ENCODE peak calls at places on chromosomes 16 and 17, in five cellular contexts. C is HCT116, E is thoracic aorta, I is heart right ventricle, J is K562. R is an unnamed sample.

GRCh38 chr16:27177031-27177774 is 26.1 kb upstream of the KDM8 start:
- DNase-seq in E (no peak), J (no peak), I (no peak), C (no peak), R (peak; percentile 14)

GRCh38 chr17:35245196-35245486 is 2.3 kb downstream of the SLFN5 start:
- DNase-seq in J (no peak), E (no peak), C (peak; percentile 68), I (no peak), R (peak; percentile 80)

GRCh38 chr17:2682304-2682938 is 29.1 kb downstream of the CLUH start:
- DNase-seq in C (no peak), I (no peak), E (no peak), J (no peak), R (no peak)

GRCh38 chr16:70158261-70158939 is 15.2 kb upstream of the CLEC18C start:
- DNase-seq in E (no peak), I (peak; percentile 1), J (peak; percentile 20), C (no peak), R (no peak)

GRCh38 chr17:49071106-49071505 is 61.5 kb upstream of the B4GALNT2 start:
- DNase-seq in E (no peak), C (no peak), I (no peak), J (no peak), R (no peak)

GRCh38 chr17:74431568-74432483 is at the start of gene GPRC5C:
- DNase-seq in C (peak; percentile 66), E (no peak), J (peak; percentile 56), I (peak; percentile 83), R (peak; percentile 35)

GRCh38 chr16:30660424-30661251 is 2.4 kb downstream of the FBRS start:
- DNase-seq in C (no peak), J (peak; percentile 9), E (no peak), I (no peak), R (no peak)

GRCh38 chr16:27795992-27796614 is 246.2 kb downstream of the KATNIP start:
- DNase-seq in C (peak; percentile 4), E (no peak), J (peak; percentile 69), I (peak; percentile 44), R (no peak)

GRCh38 chr16:89173629-89173921 is 2.0 kb downstream of the CDH15 start:
- DNase-seq in E (no peak), C (no peak), I (no peak), J (no peak), R (no peak)

GRCh38 chr16:89175280-89176146 is 4.0 kb downstream of the CDH15 start:
- DNase-seq in E (no peak), I (no peak), J (no peak), C (no peak), R (no peak)

GRCh38 chr16:89174055-89174827 is 2.7 kb downstream of the CDH15 start:
- DNase-seq in I (no peak), E (no peak), C (no peak), J (no peak), R (no peak)

GRCh38 chr16:89176147-89176690 is 4.7 kb downstream of the CDH15 start:
- DNase-seq in E (no peak), J (no peak), I (no peak), C (no peak), R (no peak)

DNA sequence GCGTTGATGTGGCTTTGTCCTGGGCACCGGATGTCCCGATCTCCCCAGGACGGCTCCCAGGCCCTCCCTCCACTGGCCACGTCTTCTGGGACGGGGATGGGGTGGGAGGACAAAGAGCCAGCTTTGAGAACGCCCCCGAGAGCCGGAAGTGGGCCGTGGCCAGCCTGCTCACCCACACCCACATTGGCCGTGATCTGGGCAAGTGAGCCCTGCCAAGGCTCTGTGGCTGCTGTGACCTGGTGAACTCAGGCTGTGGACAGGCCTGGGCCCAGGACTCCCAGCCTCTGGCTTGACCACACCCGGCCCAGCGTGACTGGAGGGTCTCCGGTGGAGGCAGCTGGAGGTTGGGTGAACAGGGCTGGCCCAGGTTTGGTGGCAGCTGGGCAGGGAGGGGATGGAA is 3.3 kb downstream of the CDH15 start:
- DNase-seq in E (no peak), I (no peak), J (no peak), C (no peak), R (no peak)
- H3K4me3 ChIP-seq in E (no peak overlapping the region), I (no peak overlapping the region), J (no peak overlapping the region), C (no peak overlapping the region), R (no peak overlapping the region)

GRCh38 chr16:87171723-87172122 is 145.5 kb downstream of the C16orf95 start:
- DNase-seq in E (no peak), C (no peak), J (no peak), I (no peak), R (no peak)

GRCh38 chr16:87170310-87170709 is 146.9 kb downstream of the C16orf95 start:
- DNase-seq in I (no peak), C (no peak), E (no peak), J (no peak), R (no peak)

GRCh38 chr16:87173294-87173883 is 143.8 kb downstream of the C16orf95 start:
- DNase-seq in C (no peak), E (no peak), I (no peak), J (no peak), R (no peak)

GRCh38 chr16:87174061-87174460 is 143.1 kb downstream of the C16orf95 start:
- DNase-seq in I (no peak), C (no peak), E (no peak), J (no peak), R (no peak)

GRCh38 chr16:87172632-87173031 is 144.6 kb downstream of the C16orf95 start:
- DNase-seq in I (no peak), E (no peak), J (no peak), C (no peak), R (no peak)
- TF ChIP-seq CTCF in I (no peak), E (no peak), J (peak; percentile 18), C (peak; percentile 43), R (no peak)

DNA sequence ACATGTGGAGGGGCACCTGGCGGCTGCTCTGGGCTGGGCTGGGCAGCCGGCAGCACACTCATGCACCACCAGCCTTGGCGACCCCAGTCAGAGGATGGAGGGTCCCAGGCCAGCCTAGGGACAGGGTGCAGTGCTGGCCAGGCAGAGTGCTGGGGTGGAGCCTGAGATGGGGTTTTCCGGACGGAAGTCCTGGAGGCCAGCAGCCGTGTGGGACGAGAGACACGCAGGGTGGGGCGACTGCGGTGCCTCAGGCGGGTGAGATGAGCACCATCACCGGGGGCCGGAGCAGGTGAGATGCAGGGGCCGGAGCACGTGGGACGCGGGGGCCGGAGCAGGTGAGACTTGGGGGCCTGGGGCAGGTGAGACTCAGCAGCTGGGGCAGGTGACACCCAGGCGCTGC is 55.2 kb downstream of the LMF1 start:
- DNase-seq in E (no peak), J (no peak), C (no peak), I (no peak), R (no peak)
- H3K27me3 ChIP-seq in E (no peaks in the 10 kb centered on the region), J (peaks cover 31% of the 10 kb centered on the region), C (no peaks in the 10 kb centered on the region), I (no peaks in the 10 kb centered on the region), R (no peaks in the 10 kb centered on the region)

GRCh38 chr16:8254425-8254824 is 335.9 kb downstream of the TMEM114 start:
- DNase-seq in J (no peak), I (no peak), E (no peak), C (no peak), R (no peak)

GRCh38 chr16:8257561-8257960 is 332.8 kb downstream of the TMEM114 start:
- DNase-seq in J (no peak), I (no peak), E (no peak), C (no peak), R (no peak)

GRCh38 chr16:8262299-8262698 is 328.0 kb downstream of the TMEM114 start:
- DNase-seq in C (no peak), E (no peak), I (no peak), J (no peak), R (no peak)

GRCh38 chr16:8260140-8260539 is 330.2 kb downstream of the TMEM114 start:
- DNase-seq in E (no peak), C (no peak), J (no peak), I (no peak), R (no peak)

GRCh38 chr16:8258523-8258922 is 331.8 kb downstream of the TMEM114 start:
- DNase-seq in J (no peak), E (no peak), C (no peak), I (no peak), R (no peak)
- H3K4me3 ChIP-seq in J (no peak overlapping the region), E (no peak overlapping the region), C (no peak overlapping the region), I (no peak overlapping the region), R (no peak overlapping the region)

DNA sequence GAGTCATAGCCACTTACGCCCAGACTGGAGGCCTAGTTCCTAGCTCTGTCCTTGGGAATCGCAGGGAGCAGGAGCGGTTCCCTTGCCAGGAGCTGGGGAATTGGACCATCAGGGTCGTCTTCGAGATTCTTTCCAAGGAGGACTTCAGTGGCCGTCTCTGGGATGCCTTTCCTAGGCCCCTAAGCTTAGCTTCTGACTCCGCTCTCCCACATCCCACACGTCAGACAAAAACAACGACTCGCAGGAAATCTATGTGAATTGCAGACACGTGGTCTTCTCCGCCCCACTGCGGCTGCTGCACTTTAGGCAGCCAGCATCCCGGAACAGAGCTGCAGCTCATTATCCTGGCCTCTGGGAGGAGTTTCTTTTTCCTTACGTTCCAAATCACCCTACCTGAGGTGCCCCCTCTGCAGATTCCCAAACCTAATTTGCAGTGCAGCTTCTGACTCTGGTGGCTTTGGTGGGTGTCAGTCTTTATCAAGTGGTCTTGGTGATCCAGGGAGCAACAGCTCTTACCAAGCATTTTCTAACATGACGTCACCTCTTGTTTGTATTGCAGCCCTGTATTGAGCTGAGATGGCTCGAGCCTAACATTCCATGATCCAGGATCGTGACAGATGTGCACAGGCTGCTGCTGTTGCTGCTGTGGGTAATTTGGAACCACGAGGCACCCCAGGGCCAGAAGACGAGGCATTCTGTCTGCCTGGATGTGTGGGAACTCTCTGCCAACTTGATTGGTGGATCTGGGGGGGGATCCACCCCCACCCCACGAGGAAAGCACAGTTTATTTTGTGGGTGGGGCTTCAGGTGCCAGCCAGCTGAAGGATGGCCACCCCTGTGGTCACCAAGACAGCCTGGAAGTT is 1.1 kb downstream of the KATNB1 start:
- DNase-seq in E (no peak), C (no peak), I (no peak), J (peak; percentile 53), R (peak; percentile 50)
- TF ChIP-seq CTCF in E (no peak), C (peak; percentile 20), I (peak; percentile 28), J (peak; percentile 60), R (peak; percentile 24)

GRCh38 chr17:47729486-47729885 is 3.5 kb upstream of the TBX21 start:
- DNase-seq in E (no peak), I (no peak), J (no peak), C (no peak), R (no peak)
- H3K27me3 ChIP-seq in E (peaks cover 7% of the 10 kb centered on the region), I (peaks cover 49% of the 10 kb centered on the region), J (peaks cover 24% of the 10 kb centered on the region), C (peaks cover 6% of the 10 kb centered on the region), R (peaks cover 42% of the 10 kb centered on the region)

GRCh38 chr17:40364906-40365305 is 369 bp upstream of the GJD3 start:
- DNase-seq in C (no peak), J (no peak), I (no peak), E (no peak), R (no peak)
- H3K4me3 ChIP-seq in C (no peak overlapping the region), J (no peak overlapping the region), I (peak overlapping the region; percentile 51), E (no peak overlapping the region), R (no peak overlapping the region)